ENCODE peak calls at places on chromosome X, in nine cellular contexts. X is endodermal cell; Z is ovary; Y is tibial nerve; D is aorta; S is mesendoderm; G is A673; J is K562; I is CD8-positive, alpha-beta memory T cell. A is an unnamed sample. For H3K4me1, the result is how much of the 10 kb centered on the place peaks cover.

GRCh38 chrX:114959729-114960128 is 57.7 kb downstream of the IL13RA2 start:
- DNase-seq in X (no peak), Z (no peak), Y (no peak), D (no peak), S (no peak), G (peak), J (peak), I (no peak), A (no peak)

GRCh38 chrX:9980927-9981326 is 13.8 kb downstream of the CLDN34 start:
- DNase-seq in X (no peak), Z (no peak), Y (no peak), D (no peak), S (no peak), G (no peak), J (no peak), I (no peak), A (no peak)

GRCh38 chrX:19017271-19017670 is 33.4 kb upstream of the PHKA2 start:
- DNase-seq in X (peak), Z (no peak), Y (no peak), D (no peak), S (peak), G (peak), J (peak), I (no peak), A (no peak)

GRCh38 chrX:150507251-150507856 is 61.1 kb upstream of the MTM1 start:
- DNase-seq in X (peak), Z (peak), Y (no peak), D (peak), S (peak), G (no peak), J (no peak), I (no peak), A (peak)

GRCh38 chrX:69163936-69164741 is 1.1 kb downstream of the PJA1 start:
- DNase-seq in X (no peak), Z (peak), Y (peak), D (no peak), S (peak), G (peak), J (peak), I (peak), A (no peak)

GRCh38 chrX:56762220-56762619 is 33.2 kb downstream of the NBDY start:
- DNase-seq in X (no peak), Z (no peak), Y (no peak), D (no peak), S (no peak), G (no peak), J (no peak), I (no peak), A (no peak)

GRCh38 chrX:104307341-104307740 is 52.6 kb upstream of the ESX1 start:
- DNase-seq in X (no peak), Z (no peak), Y (no peak), D (no peak), S (no peak), G (no peak), J (no peak), I (no peak), A (no peak)

GRCh38 chrX:73859622-73860021 is 296.6 kb downstream of the CHIC1 start:
- DNase-seq in X (no peak), Z (no peak), Y (no peak), D (no peak), S (no peak), G (no peak), J (no peak), I (no peak), A (no peak)

GRCh38 chrX:24767557-24767956 is 73.8 kb downstream of the POLA1 start:
- DNase-seq in X (no peak), Z (no peak), Y (no peak), D (no peak), S (no peak), G (no peak), J (no peak), I (no peak), A (no peak)

GRCh38 chrX:40806511-40807220 is 71.3 kb upstream of the MED14 start:
- DNase-seq in X (no peak), Z (no peak), Y (no peak), D (no peak), S (no peak), G (no peak), J (peak), I (no peak), A (no peak)

GRCh38 chrX:72130156-72130761 is 1.5 kb downstream of the RTL5 start:
- DNase-seq in X (no peak), Z (no peak), Y (no peak), D (no peak), S (no peak), G (no peak), J (no peak), I (no peak), A (no peak)
- H3K4me1 ChIP-seq in X (under half), Z (under half), Y (under half), D (under half), S (under half), G (under half), J (under half), I (under half), A (under half)

GRCh38 chrX:45781901-45782553 is 581.4 kb upstream of the DIPK2B start:
- DNase-seq in X (no peak), Z (no peak), Y (no peak), D (no peak), S (peak), G (peak), J (peak), I (no peak), A (no peak)
- H3K4me1 ChIP-seq in X (under half), Z (under half), Y (under half), D (under half), S (under half), G (under half), J (under half), I (under half), A (under half)

GRCh38 chrX:1465261-1466231 is 12.8 kb upstream of the ASMTL start:
- DNase-seq in X (no peak), Z (no peak), Y (no peak), D (peak), S (no peak), G (no peak), J (no peak), I (no peak), A (no peak)

GRCh38 chrX:1462110-1462509 is 9.4 kb upstream of the ASMTL start:
- DNase-seq in X (no peak), Z (no peak), Y (no peak), D (no peak), S (no peak), G (no peak), J (no peak), I (no peak), A (no peak)

GRCh38 chrX:1463581-1464281 is 11.0 kb upstream of the ASMTL start:
- DNase-seq in X (no peak), Z (no peak), Y (no peak), D (peak), S (no peak), G (no peak), J (no peak), I (peak), A (no peak)

GRCh38 chrX:1464282-1465131 is 11.8 kb upstream of the ASMTL start:
- DNase-seq in X (no peak), Z (no peak), Y (no peak), D (peak), S (no peak), G (no peak), J (no peak), I (peak), A (no peak)

DNA sequence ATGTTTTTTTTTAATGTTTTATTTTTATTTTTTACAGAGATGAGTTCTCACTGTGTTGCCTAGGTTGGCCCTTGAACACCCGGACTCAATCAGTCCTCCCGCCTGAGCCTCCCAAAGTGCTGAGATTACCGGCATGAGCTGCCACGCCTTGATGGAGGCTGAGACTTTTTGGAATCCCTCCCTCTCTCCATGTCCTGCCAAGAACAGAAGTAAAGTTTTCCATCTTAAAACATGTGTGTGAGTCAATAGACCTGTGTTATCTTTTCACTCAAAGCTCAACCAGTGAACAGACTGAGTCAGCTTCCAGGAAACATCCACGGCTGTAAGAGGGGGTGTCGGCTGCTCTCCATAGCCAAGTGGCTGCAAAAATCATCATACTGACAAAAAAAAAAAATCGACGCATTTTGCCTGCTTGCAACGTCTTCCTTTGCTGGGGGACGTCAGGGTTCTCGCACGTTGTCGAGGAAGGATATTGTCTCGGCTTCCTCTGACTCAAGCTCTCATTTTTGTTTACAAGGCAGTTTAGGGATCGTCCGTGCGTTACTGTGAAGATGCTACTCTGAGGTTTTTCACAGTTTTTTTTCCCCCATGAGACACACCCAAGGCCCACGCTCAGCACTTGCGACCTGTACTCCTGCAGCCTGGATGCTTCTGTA is 10.0 kb upstream of the ASMTL start:
- DNase-seq in X (no peak), Z (no peak), Y (no peak), D (peak), S (no peak), G (no peak), J (peak), I (peak), A (no peak)
- H3K4me1 ChIP-seq in X (under half), Z (under half), Y (under half), D (under half), S (under half), G (under half), J (under half), I (half or more), A (under half)

DNA sequence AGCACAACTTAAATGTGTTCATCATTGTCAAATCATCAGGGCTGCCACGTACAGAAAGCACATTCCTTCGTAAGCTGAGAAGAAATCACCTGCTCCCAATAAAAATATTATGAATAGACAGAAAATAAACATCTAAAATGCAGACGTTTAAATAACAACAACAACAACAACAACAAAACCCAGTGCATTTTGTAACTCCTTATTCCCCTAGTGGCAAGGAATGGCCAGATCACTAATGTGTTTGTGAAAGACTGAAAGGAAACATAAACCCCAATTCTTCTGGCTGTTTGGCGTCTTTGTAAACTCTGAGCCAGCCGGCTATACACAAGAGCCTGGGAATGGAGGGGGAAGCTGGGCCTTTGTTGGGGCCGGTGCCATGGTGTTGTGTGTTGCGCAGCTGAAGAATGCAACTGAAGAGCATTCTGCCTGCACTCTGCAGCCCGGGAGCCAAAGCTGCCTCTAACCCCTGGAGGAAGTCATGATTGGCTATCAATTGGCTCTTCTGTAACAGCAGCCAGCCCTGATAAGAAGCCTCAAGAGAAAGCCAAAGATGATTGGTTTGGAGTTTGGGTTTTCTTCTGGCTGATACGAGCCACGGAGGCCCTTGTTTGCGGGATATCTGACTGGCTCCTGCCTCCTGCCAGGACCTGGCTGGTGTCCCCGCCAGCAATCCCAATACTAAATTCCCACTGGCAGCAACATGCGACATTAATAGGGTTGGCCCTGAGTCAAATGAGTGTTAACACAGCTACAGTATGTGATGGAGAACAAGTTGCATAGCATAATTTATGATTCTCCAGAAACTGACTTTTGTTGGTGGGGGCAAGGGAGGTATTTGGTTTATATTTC is 89.7 kb upstream of the TFDP3 start:
- DNase-seq in X (peak), Z (no peak), Y (no peak), D (no peak), S (peak), G (no peak), J (no peak), I (no peak), A (peak)
- H3K4me1 ChIP-seq in X (under half), Z (under half), Y (under half), D (under half), S (under half), G (under half), J (under half), I (under half), A (under half)

DNA sequence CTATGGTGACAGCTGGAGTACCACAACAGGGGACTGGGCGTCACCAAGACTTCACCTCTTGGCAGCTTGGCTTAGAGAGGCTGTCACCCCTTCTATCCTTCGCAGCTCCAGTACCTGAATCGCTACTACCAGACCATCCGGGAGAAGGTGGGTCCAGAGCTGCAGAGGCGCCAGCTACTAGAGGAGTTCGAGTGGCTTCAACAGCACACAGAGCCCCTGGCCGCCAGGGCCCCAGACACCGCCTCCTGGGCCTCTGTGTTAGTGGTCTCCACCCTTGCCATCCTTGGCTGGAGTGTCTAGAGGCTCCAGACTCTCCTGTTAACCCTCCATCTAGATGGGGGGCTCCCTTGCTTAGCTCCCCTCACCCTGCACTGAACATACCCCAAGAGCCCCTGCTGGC is 11.6 kb upstream of the SASH3 start:
- DNase-seq in X (no peak), Z (no peak), Y (no peak), D (no peak), S (no peak), G (no peak), J (no peak), I (no peak), A (no peak)
- H3K4me1 ChIP-seq in X (under half), Z (under half), Y (under half), D (under half), S (under half), G (under half), J (under half), I (half or more), A (under half)